ENCODE peak calls at places on chromosomes 16 and 17, in ten cellular contexts. K is neural progenitor cell, U is body of pancreas, G is heart left ventricle, W is prostate gland, C is left ventricle myocardium inferior, Q is fibroblast of lung, V is upper lobe of right lung, Z is IMR-90, F is OCI-LY7. T is an unnamed sample.

GRCh38 chr17:151004-151403 is 13.6 kb downstream of the SCGB1C2 start:
- DNase-seq in K (no peak), U (no peak), G (no peak), W (no peak), C (no peak), Q (no peak), V (no peak), Z (no peak), F (no peak), T (peak; percentile 6)

GRCh38 chr16:6482861-6483530 is 849.6 kb upstream of the RBFOX1 start:
- DNase-seq in K (no peak), U (no peak), G (no peak), W (no peak), C (no peak), Q (no peak), V (no peak), Z (no peak), F (no peak), T (no peak)

GRCh38 chr16:66462912-66463311 is 35.8 kb downstream of the BEAN1 start:
- DNase-seq in K (no peak), U (no peak), G (no peak), W (no peak), C (no peak), Q (peak; percentile 13), V (no peak), Z (peak; percentile 8), F (no peak), T (no peak)

GRCh38 chr17:72719582-72720493 is 372.6 kb downstream of the SLC39A11 start:
- DNase-seq in K (no peak), U (peak; percentile 18), G (no peak), W (no peak), C (no peak), Q (peak; percentile 73), V (no peak), Z (peak; percentile 67), F (no peak), T (no peak)

GRCh38 chr17:64183815-64184397 is 54.0 kb upstream of the ERN1 start:
- DNase-seq in K (no peak), U (no peak), G (no peak), W (no peak), C (no peak), Q (peak; percentile 22), V (no peak), Z (peak; percentile 77), F (no peak), T (no peak)

GRCh38 chr17:69047368-69048263 is 13.1 kb downstream of the ABCA9 start:
- DNase-seq in K (no peak), U (peak; percentile 89), G (peak; percentile 62), W (no peak), C (peak; percentile 65), Q (peak; percentile 93), V (no peak), Z (peak; percentile 75), F (no peak), T (no peak)

GRCh38 chr17:6054372-6054771 is 15.8 kb upstream of the WSCD1 start:
- DNase-seq in K (no peak), U (no peak), G (no peak), W (no peak), C (no peak), Q (no peak), V (no peak), Z (no peak), F (no peak), T (no peak)

GRCh38 chr16:14337303-14338191 is 266.4 kb downstream of the MRTFB start:
- DNase-seq in K (no peak), U (peak; percentile 19), G (no peak), W (peak; percentile 17), C (no peak), Q (peak; percentile 39), V (no peak), Z (peak; percentile 53), F (no peak), T (no peak)

GRCh38 chr17:60231234-60231633 is 81.5 kb downstream of the CA4 start:
- DNase-seq in K (peak; percentile 4), U (no peak), G (no peak), W (no peak), C (no peak), Q (peak; percentile 60), V (no peak), Z (peak; percentile 39), F (peak; percentile 22), T (no peak)

GRCh38 chr16:68069511-68070248 is 15.5 kb upstream of the NFATC3 start:
- DNase-seq in K (no peak), U (peak; percentile 69), G (peak; percentile 64), W (no peak), C (peak; percentile 60), Q (no peak), V (peak; percentile 80), Z (no peak), F (no peak), T (peak; percentile 63)

GRCh38 chr16:19330801-19331484 is 45.4 kb downstream of the CLEC19A start:
- DNase-seq in K (no peak), U (no peak), G (no peak), W (peak; percentile 48), C (no peak), Q (peak; percentile 50), V (no peak), Z (peak; percentile 33), F (no peak), T (no peak)

GRCh38 chr16:2529061-2529931 is 1.9 kb downstream of the CEMP1 start:
- DNase-seq in K (no peak), U (no peak), G (no peak), W (no peak), C (no peak), Q (no peak), V (peak; percentile 65), Z (peak; percentile 12), F (no peak), T (no peak)
- TF ChIP-seq CTCF in K (no peak), U (no peak), G (no peak), W (no peak), C (no peak), Q (no peak), V (no peak), Z (no peak), F (no peak), T (no peak)

DNA sequence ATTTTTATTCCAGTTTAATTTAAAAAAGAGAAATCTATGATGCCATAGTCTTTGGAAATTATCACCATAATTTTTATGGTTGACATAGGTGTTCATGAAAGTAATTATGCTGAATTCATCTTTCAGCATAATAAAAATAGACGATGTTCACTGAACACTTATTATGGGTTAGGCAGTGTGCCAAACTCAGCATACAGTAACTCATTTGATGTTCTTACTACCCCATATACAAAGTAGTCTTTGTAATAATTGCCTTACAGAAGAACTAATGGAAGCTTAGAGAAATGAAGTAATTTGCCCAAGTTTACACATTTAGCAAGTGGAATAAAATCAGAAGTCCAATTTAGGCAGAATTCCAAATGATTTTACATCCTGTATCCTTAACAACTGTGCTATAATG is 852.2 kb upstream of the GOT2 start:
- DNase-seq in K (no peak), U (no peak), G (no peak), W (no peak), C (no peak), Q (no peak), V (no peak), Z (no peak), F (no peak), T (no peak)
- H3K9me3 ChIP-seq in K (no peaks in the 10 kb centered on the region), U (no peaks in the 10 kb centered on the region), G (no peaks in the 10 kb centered on the region), W (no peaks in the 10 kb centered on the region), C (no peaks in the 10 kb centered on the region), Q (no peaks in the 10 kb centered on the region), V (no peaks in the 10 kb centered on the region), Z (no peaks in the 10 kb centered on the region), F (no peaks in the 10 kb centered on the region), T (no peaks in the 10 kb centered on the region)

GRCh38 chr17:75393523-75394331 is 11.8 kb downstream of the GRB2 start:
- DNase-seq in K (peak; percentile 99), U (peak; percentile 99), G (peak; percentile 100), W (peak; percentile 98), C (peak; percentile 99), Q (peak; percentile 98), V (peak; percentile 99), Z (peak; percentile 98), F (peak; percentile 97), T (peak; percentile 99)
- TF ChIP-seq CTCF in K (no peak), U (peak; percentile 48), G (no peak), W (peak; percentile 39), C (peak; percentile 39), Q (peak; percentile 11), V (peak; percentile 26), Z (no peak), F (peak; percentile 11), T (peak; percentile 4)

GRCh38 chr16:8621221-8621571 is 302 bp upstream of the METTL22 start:
- DNase-seq in K (no peak), U (no peak), G (no peak), W (no peak), C (no peak), Q (no peak), V (no peak), Z (no peak), F (no peak), T (no peak)
- H3K9me3 ChIP-seq in K (no peaks in the 10 kb centered on the region), U (no peaks in the 10 kb centered on the region), G (no peaks in the 10 kb centered on the region), W (no peaks in the 10 kb centered on the region), C (no peaks in the 10 kb centered on the region), Q (no peaks in the 10 kb centered on the region), V (no peaks in the 10 kb centered on the region), Z (no peaks in the 10 kb centered on the region), F (no peaks in the 10 kb centered on the region), T (no peaks in the 10 kb centered on the region)

GRCh38 chr16:55056585-55057520 is 126.2 kb downstream of the IRX5 start:
- DNase-seq in K (peak; percentile 84), U (no peak), G (no peak), W (no peak), C (no peak), Q (no peak), V (peak; percentile 42), Z (no peak), F (no peak), T (no peak)
- TF ChIP-seq CTCF in K (peak; percentile 40), U (no peak), G (no peak), W (no peak), C (no peak), Q (no peak), V (no peak), Z (no peak), F (no peak), T (no peak)

GRCh38 chr17:80852476-80853015 is 139.1 kb upstream of the CHMP6 start:
- DNase-seq in K (no peak), U (no peak), G (no peak), W (no peak), C (no peak), Q (no peak), V (peak; percentile 62), Z (no peak), F (no peak), T (no peak)
- H3K9me3 ChIP-seq in K (no peaks in the 10 kb centered on the region), U (no peaks in the 10 kb centered on the region), G (no peaks in the 10 kb centered on the region), W (no peaks in the 10 kb centered on the region), C (no peaks in the 10 kb centered on the region), Q (no peaks in the 10 kb centered on the region), V (no peaks in the 10 kb centered on the region), Z (no peaks in the 10 kb centered on the region), F (no peaks in the 10 kb centered on the region), T (no peaks in the 10 kb centered on the region)

GRCh38 chr17:44110823-44111633 is 12.4 kb downstream of the HDAC5 start:
- DNase-seq in K (peak; percentile 70), U (peak; percentile 97), G (peak; percentile 99), W (peak; percentile 94), C (peak; percentile 99), Q (peak; percentile 94), V (peak; percentile 98), Z (peak; percentile 86), F (peak; percentile 62), T (peak; percentile 97)
- TF ChIP-seq CTCF in K (no peak), U (no peak), G (no peak), W (peak; percentile 23), C (no peak), Q (no peak), V (no peak), Z (peak; percentile 3), F (no peak), T (no peak)